ENCODE peak calls at places on chromosome 16, in seven cellular contexts. One of them, this sample, is unnamed.

GRCh38 chr16:11334831-11335404 is 10.3 kb upstream of the RMI2 start:
- DNase-seq in SHP77 treated with DMSO at 0.1 percent for 48 hours: no peak
- DNase-seq in psoas muscle: no peak
- DNase-seq in colonic mucosa: no peak
- DNase-seq in activated naive CD8-positive, alpha-beta T cell treated with anti-CD3 and anti-CD28 coated beads for 36 hours: no peak
- DNase-seq in Calu3: no peak
- DNase-seq in activated T-cell treated with anti-CD3 and anti-CD28 coated beads, Interleukin-2, amount 50 U/mL, for 48 hours: no peak
- DNase-seq in this sample: no peak

GRCh38 chr16:27769561-27770222 is 219.7 kb downstream of the KATNIP start:
- DNase-seq in psoas muscle: peak
- DNase-seq in activated naive CD8-positive, alpha-beta T cell treated with anti-CD3 and anti-CD28 coated beads for 36 hours: no peak
- DNase-seq in colonic mucosa: no peak
- DNase-seq in activated T-cell treated with anti-CD3 and anti-CD28 coated beads, Interleukin-2, amount 50 U/mL, for 48 hours: no peak
- DNase-seq in SHP77 treated with DMSO at 0.1 percent for 48 hours: no peak
- DNase-seq in Calu3: no peak
- DNase-seq in this sample: peak

GRCh38 chr16:74627506-74628220 is 20.7 kb upstream of the GLG1 start:
- DNase-seq in colonic mucosa: no peak
- DNase-seq in activated T-cell treated with anti-CD3 and anti-CD28 coated beads, Interleukin-2, amount 50 U/mL, for 48 hours: no peak
- DNase-seq in SHP77 treated with DMSO at 0.1 percent for 48 hours: no peak
- DNase-seq in Calu3: no peak
- DNase-seq in activated naive CD8-positive, alpha-beta T cell treated with anti-CD3 and anti-CD28 coated beads for 36 hours: no peak
- DNase-seq in psoas muscle: no peak
- DNase-seq in this sample: no peak

GRCh38 chr16:75695708-75696107 is 5.6 kb downstream of the DUXB start:
- DNase-seq in activated T-cell treated with anti-CD3 and anti-CD28 coated beads, Interleukin-2, amount 50 U/mL, for 48 hours: no peak
- DNase-seq in activated naive CD8-positive, alpha-beta T cell treated with anti-CD3 and anti-CD28 coated beads for 36 hours: no peak
- DNase-seq in Calu3: no peak
- DNase-seq in psoas muscle: no peak
- DNase-seq in colonic mucosa: no peak
- DNase-seq in SHP77 treated with DMSO at 0.1 percent for 48 hours: no peak
- DNase-seq in this sample: no peak

GRCh38 chr16:2596747-2597559 is 59.1 kb downstream of the PDPK1 start:
- DNase-seq in activated naive CD8-positive, alpha-beta T cell treated with anti-CD3 and anti-CD28 coated beads for 36 hours: no peak
- DNase-seq in SHP77 treated with DMSO at 0.1 percent for 48 hours: no peak
- DNase-seq in Calu3: no peak
- DNase-seq in psoas muscle: peak
- DNase-seq in activated T-cell treated with anti-CD3 and anti-CD28 coated beads, Interleukin-2, amount 50 U/mL, for 48 hours: no peak
- DNase-seq in colonic mucosa: no peak
- DNase-seq in this sample: peak

GRCh38 chr16:10828851-10829331 is 10.3 kb upstream of the TVP23A start:
- DNase-seq in SHP77 treated with DMSO at 0.1 percent for 48 hours: peak
- DNase-seq in activated T-cell treated with anti-CD3 and anti-CD28 coated beads, Interleukin-2, amount 50 U/mL, for 48 hours: no peak
- DNase-seq in Calu3: peak
- DNase-seq in colonic mucosa: peak
- DNase-seq in activated naive CD8-positive, alpha-beta T cell treated with anti-CD3 and anti-CD28 coated beads for 36 hours: no peak
- DNase-seq in psoas muscle: peak
- DNase-seq in this sample: peak

GRCh38 chr16:24834459-24835335 is 11.1 kb upstream of the SLC5A11 start:
- DNase-seq in activated naive CD8-positive, alpha-beta T cell treated with anti-CD3 and anti-CD28 coated beads for 36 hours: no peak
- DNase-seq in SHP77 treated with DMSO at 0.1 percent for 48 hours: no peak
- DNase-seq in psoas muscle: no peak
- DNase-seq in colonic mucosa: peak
- DNase-seq in activated T-cell treated with anti-CD3 and anti-CD28 coated beads, Interleukin-2, amount 50 U/mL, for 48 hours: no peak
- DNase-seq in Calu3: peak
- DNase-seq in this sample: no peak

GRCh38 chr16:88552815-88553214 is 17.4 kb upstream of the ZC3H18 start:
- DNase-seq in SHP77 treated with DMSO at 0.1 percent for 48 hours: no peak
- DNase-seq in colonic mucosa: no peak
- DNase-seq in activated naive CD8-positive, alpha-beta T cell treated with anti-CD3 and anti-CD28 coated beads for 36 hours: no peak
- DNase-seq in Calu3: no peak
- DNase-seq in activated T-cell treated with anti-CD3 and anti-CD28 coated beads, Interleukin-2, amount 50 U/mL, for 48 hours: no peak
- DNase-seq in psoas muscle: no peak
- DNase-seq in this sample: no peak

GRCh38 chr16:56860226-56861020 is 4.6 kb upstream of the SLC12A3 start:
- DNase-seq in psoas muscle: no peak
- DNase-seq in activated naive CD8-positive, alpha-beta T cell treated with anti-CD3 and anti-CD28 coated beads for 36 hours: peak
- DNase-seq in activated T-cell treated with anti-CD3 and anti-CD28 coated beads, Interleukin-2, amount 50 U/mL, for 48 hours: no peak
- DNase-seq in Calu3: no peak
- DNase-seq in SHP77 treated with DMSO at 0.1 percent for 48 hours: no peak
- DNase-seq in colonic mucosa: no peak
- DNase-seq in this sample: no peak

GRCh38 chr16:17461951-17462729 is 8.6 kb downstream of the XYLT1 start:
- DNase-seq in colonic mucosa: no peak
- DNase-seq in activated naive CD8-positive, alpha-beta T cell treated with anti-CD3 and anti-CD28 coated beads for 36 hours: no peak
- DNase-seq in SHP77 treated with DMSO at 0.1 percent for 48 hours: no peak
- DNase-seq in psoas muscle: no peak
- DNase-seq in activated T-cell treated with anti-CD3 and anti-CD28 coated beads, Interleukin-2, amount 50 U/mL, for 48 hours: no peak
- DNase-seq in Calu3: no peak
- DNase-seq in this sample: no peak

GRCh38 chr16:13999895-14000425 is 71.2 kb upstream of the MRTFB start:
- DNase-seq in psoas muscle: no peak
- DNase-seq in activated naive CD8-positive, alpha-beta T cell treated with anti-CD3 and anti-CD28 coated beads for 36 hours: no peak
- DNase-seq in activated T-cell treated with anti-CD3 and anti-CD28 coated beads, Interleukin-2, amount 50 U/mL, for 48 hours: no peak
- DNase-seq in SHP77 treated with DMSO at 0.1 percent for 48 hours: no peak
- DNase-seq in Calu3: no peak
- DNase-seq in colonic mucosa: no peak
- DNase-seq in this sample: no peak

GRCh38 chr16:49755291-49755611 is 100.7 kb downstream of the ZNF423 start:
- DNase-seq in Calu3: peak
- DNase-seq in SHP77 treated with DMSO at 0.1 percent for 48 hours: no peak
- DNase-seq in psoas muscle: no peak
- DNase-seq in activated T-cell treated with anti-CD3 and anti-CD28 coated beads, Interleukin-2, amount 50 U/mL, for 48 hours: no peak
- DNase-seq in colonic mucosa: peak
- DNase-seq in activated naive CD8-positive, alpha-beta T cell treated with anti-CD3 and anti-CD28 coated beads for 36 hours: no peak
- DNase-seq in this sample: no peak

GRCh38 chr16:2195316-2196161 is 866 bp downstream of the CASKIN1 start:
- DNase-seq in SHP77 treated with DMSO at 0.1 percent for 48 hours: no peak
- DNase-seq in colonic mucosa: no peak
- DNase-seq in activated naive CD8-positive, alpha-beta T cell treated with anti-CD3 and anti-CD28 coated beads for 36 hours: no peak
- DNase-seq in psoas muscle: no peak
- DNase-seq in Calu3: no peak
- DNase-seq in activated T-cell treated with anti-CD3 and anti-CD28 coated beads, Interleukin-2, amount 50 U/mL, for 48 hours: no peak
- DNase-seq in this sample: no peak

GRCh38 chr16:89325861-89326471 is 108.5 kb downstream of the ZNF778 start:
- DNase-seq in SHP77 treated with DMSO at 0.1 percent for 48 hours: peak
- DNase-seq in colonic mucosa: peak
- DNase-seq in activated T-cell treated with anti-CD3 and anti-CD28 coated beads, Interleukin-2, amount 50 U/mL, for 48 hours: no peak
- DNase-seq in psoas muscle: peak
- DNase-seq in Calu3: peak
- DNase-seq in activated naive CD8-positive, alpha-beta T cell treated with anti-CD3 and anti-CD28 coated beads for 36 hours: no peak
- DNase-seq in this sample: peak

GRCh38 chr16:81521141-81521626 is 76.6 kb downstream of the CMIP start:
- DNase-seq in SHP77 treated with DMSO at 0.1 percent for 48 hours: no peak
- DNase-seq in activated naive CD8-positive, alpha-beta T cell treated with anti-CD3 and anti-CD28 coated beads for 36 hours: peak
- DNase-seq in psoas muscle: peak
- DNase-seq in Calu3: no peak
- DNase-seq in colonic mucosa: no peak
- DNase-seq in activated T-cell treated with anti-CD3 and anti-CD28 coated beads, Interleukin-2, amount 50 U/mL, for 48 hours: peak
- DNase-seq in this sample: no peak

GRCh38 chr16:10552998-10553491 is 27.4 kb downstream of the EMP2 start:
- DNase-seq in activated naive CD8-positive, alpha-beta T cell treated with anti-CD3 and anti-CD28 coated beads for 36 hours: peak
- DNase-seq in SHP77 treated with DMSO at 0.1 percent for 48 hours: no peak
- DNase-seq in colonic mucosa: peak
- DNase-seq in activated T-cell treated with anti-CD3 and anti-CD28 coated beads, Interleukin-2, amount 50 U/mL, for 48 hours: peak
- DNase-seq in Calu3: no peak
- DNase-seq in psoas muscle: peak
- DNase-seq in this sample: no peak

GRCh38 chr16:2026461-2027023 is at the start of gene NHERF2:
- DNase-seq in Calu3: no peak
- DNase-seq in SHP77 treated with DMSO at 0.1 percent for 48 hours: no peak
- DNase-seq in activated T-cell treated with anti-CD3 and anti-CD28 coated beads, Interleukin-2, amount 50 U/mL, for 48 hours: no peak
- DNase-seq in psoas muscle: peak
- DNase-seq in activated naive CD8-positive, alpha-beta T cell treated with anti-CD3 and anti-CD28 coated beads for 36 hours: no peak
- DNase-seq in colonic mucosa: no peak
- DNase-seq in this sample: no peak

GRCh38 chr16:4500283-4500682 is 24.1 kb downstream of the HMOX2 start:
- DNase-seq in activated T-cell treated with anti-CD3 and anti-CD28 coated beads, Interleukin-2, amount 50 U/mL, for 48 hours: no peak
- DNase-seq in SHP77 treated with DMSO at 0.1 percent for 48 hours: no peak
- DNase-seq in colonic mucosa: no peak
- DNase-seq in Calu3: peak
- DNase-seq in psoas muscle: no peak
- DNase-seq in activated naive CD8-positive, alpha-beta T cell treated with anti-CD3 and anti-CD28 coated beads for 36 hours: no peak
- DNase-seq in this sample: peak

GRCh38 chr16:59369523-59369922 is 635.4 kb upstream of the GOT2 start:
- DNase-seq in Calu3: no peak
- DNase-seq in colonic mucosa: no peak
- DNase-seq in activated T-cell treated with anti-CD3 and anti-CD28 coated beads, Interleukin-2, amount 50 U/mL, for 48 hours: no peak
- DNase-seq in psoas muscle: no peak
- DNase-seq in SHP77 treated with DMSO at 0.1 percent for 48 hours: no peak
- DNase-seq in activated naive CD8-positive, alpha-beta T cell treated with anti-CD3 and anti-CD28 coated beads for 36 hours: no peak
- DNase-seq in this sample: no peak

GRCh38 chr16:6863135-6863534 is 469.5 kb upstream of the RBFOX1 start:
- DNase-seq in activated T-cell treated with anti-CD3 and anti-CD28 coated beads, Interleukin-2, amount 50 U/mL, for 48 hours: no peak
- DNase-seq in Calu3: no peak
- DNase-seq in SHP77 treated with DMSO at 0.1 percent for 48 hours: no peak
- DNase-seq in psoas muscle: no peak
- DNase-seq in colonic mucosa: no peak
- DNase-seq in activated naive CD8-positive, alpha-beta T cell treated with anti-CD3 and anti-CD28 coated beads for 36 hours: no peak
- DNase-seq in this sample: no peak

GRCh38 chr16:80006175-80006895 is 405.8 kb upstream of the MAF start:
- DNase-seq in psoas muscle: peak
- DNase-seq in activated T-cell treated with anti-CD3 and anti-CD28 coated beads, Interleukin-2, amount 50 U/mL, for 48 hours: no peak
- DNase-seq in colonic mucosa: peak
- DNase-seq in SHP77 treated with DMSO at 0.1 percent for 48 hours: no peak
- DNase-seq in Calu3: no peak
- DNase-seq in activated naive CD8-positive, alpha-beta T cell treated with anti-CD3 and anti-CD28 coated beads for 36 hours: no peak
- DNase-seq in this sample: no peak

GRCh38 chr16:80974649-80975376 is 31.9 kb downstream of the CMC2 start:
- DNase-seq in activated naive CD8-positive, alpha-beta T cell treated with anti-CD3 and anti-CD28 coated beads for 36 hours: no peak
- DNase-seq in psoas muscle: no peak
- DNase-seq in colonic mucosa: no peak
- DNase-seq in activated T-cell treated with anti-CD3 and anti-CD28 coated beads, Interleukin-2, amount 50 U/mL, for 48 hours: no peak
- DNase-seq in Calu3: no peak
- DNase-seq in SHP77 treated with DMSO at 0.1 percent for 48 hours: no peak
- DNase-seq in this sample: no peak

GRCh38 chr16:50196736-50197135 is 43.6 kb downstream of the TENT4B start:
- DNase-seq in activated T-cell treated with anti-CD3 and anti-CD28 coated beads, Interleukin-2, amount 50 U/mL, for 48 hours: no peak
- DNase-seq in SHP77 treated with DMSO at 0.1 percent for 48 hours: no peak
- DNase-seq in Calu3: no peak
- DNase-seq in colonic mucosa: no peak
- DNase-seq in activated naive CD8-positive, alpha-beta T cell treated with anti-CD3 and anti-CD28 coated beads for 36 hours: peak
- DNase-seq in psoas muscle: no peak
- DNase-seq in this sample: no peak

GRCh38 chr16:67773569-67774456 is 32.5 kb downstream of the RANBP10 start:
- DNase-seq in psoas muscle: no peak
- DNase-seq in activated naive CD8-positive, alpha-beta T cell treated with anti-CD3 and anti-CD28 coated beads for 36 hours: no peak
- DNase-seq in activated T-cell treated with anti-CD3 and anti-CD28 coated beads, Interleukin-2, amount 50 U/mL, for 48 hours: no peak
- DNase-seq in Calu3: no peak
- DNase-seq in colonic mucosa: no peak
- DNase-seq in SHP77 treated with DMSO at 0.1 percent for 48 hours: no peak
- DNase-seq in this sample: no peak

GRCh38 chr16:2035431-2036199 is 8.9 kb downstream of the NHERF2 start:
- DNase-seq in activated T-cell treated with anti-CD3 and anti-CD28 coated beads, Interleukin-2, amount 50 U/mL, for 48 hours: no peak
- DNase-seq in SHP77 treated with DMSO at 0.1 percent for 48 hours: peak
- DNase-seq in activated naive CD8-positive, alpha-beta T cell treated with anti-CD3 and anti-CD28 coated beads for 36 hours: no peak
- DNase-seq in Calu3: no peak
- DNase-seq in colonic mucosa: peak
- DNase-seq in psoas muscle: no peak
- DNase-seq in this sample: peak

GRCh38 chr16:17970366-17970765 is 366.2 kb downstream of the NPIPA8 start:
- DNase-seq in psoas muscle: no peak
- DNase-seq in colonic mucosa: no peak
- DNase-seq in Calu3: no peak
- DNase-seq in SHP77 treated with DMSO at 0.1 percent for 48 hours: no peak
- DNase-seq in activated T-cell treated with anti-CD3 and anti-CD28 coated beads, Interleukin-2, amount 50 U/mL, for 48 hours: no peak
- DNase-seq in activated naive CD8-positive, alpha-beta T cell treated with anti-CD3 and anti-CD28 coated beads for 36 hours: no peak
- DNase-seq in this sample: no peak

GRCh38 chr16:22665803-22666202 is 148.2 kb upstream of the HS3ST2 start:
- DNase-seq in SHP77 treated with DMSO at 0.1 percent for 48 hours: no peak
- DNase-seq in activated naive CD8-positive, alpha-beta T cell treated with anti-CD3 and anti-CD28 coated beads for 36 hours: no peak
- DNase-seq in psoas muscle: no peak
- DNase-seq in activated T-cell treated with anti-CD3 and anti-CD28 coated beads, Interleukin-2, amount 50 U/mL, for 48 hours: no peak
- DNase-seq in Calu3: no peak
- DNase-seq in colonic mucosa: no peak
- DNase-seq in this sample: no peak

GRCh38 chr16:89922884-89923639 is at the start of gene TUBB3:
- DNase-seq in Calu3: peak
- DNase-seq in activated naive CD8-positive, alpha-beta T cell treated with anti-CD3 and anti-CD28 coated beads for 36 hours: peak
- DNase-seq in colonic mucosa: peak
- DNase-seq in SHP77 treated with DMSO at 0.1 percent for 48 hours: peak
- DNase-seq in psoas muscle: no peak
- DNase-seq in activated T-cell treated with anti-CD3 and anti-CD28 coated beads, Interleukin-2, amount 50 U/mL, for 48 hours: peak
- DNase-seq in this sample: peak

GRCh38 chr16:69309316-69309715 is 1.8 kb upstream of the VPS4A start:
- DNase-seq in SHP77 treated with DMSO at 0.1 percent for 48 hours: no peak
- DNase-seq in activated naive CD8-positive, alpha-beta T cell treated with anti-CD3 and anti-CD28 coated beads for 36 hours: no peak
- DNase-seq in psoas muscle: no peak
- DNase-seq in colonic mucosa: no peak
- DNase-seq in Calu3: no peak
- DNase-seq in activated T-cell treated with anti-CD3 and anti-CD28 coated beads, Interleukin-2, amount 50 U/mL, for 48 hours: no peak
- DNase-seq in this sample: peak

GRCh38 chr16:86611958-86612357 is 33.6 kb downstream of the FOXL1 start:
- DNase-seq in psoas muscle: no peak
- DNase-seq in Calu3: no peak
- DNase-seq in activated T-cell treated with anti-CD3 and anti-CD28 coated beads, Interleukin-2, amount 50 U/mL, for 48 hours: no peak
- DNase-seq in activated naive CD8-positive, alpha-beta T cell treated with anti-CD3 and anti-CD28 coated beads for 36 hours: no peak
- DNase-seq in colonic mucosa: no peak
- DNase-seq in SHP77 treated with DMSO at 0.1 percent for 48 hours: no peak
- DNase-seq in this sample: no peak

GRCh38 chr16:4684763-4685162 is 8.6 kb upstream of the NUDT16L1 start:
- DNase-seq in colonic mucosa: no peak
- DNase-seq in activated naive CD8-positive, alpha-beta T cell treated with anti-CD3 and anti-CD28 coated beads for 36 hours: no peak
- DNase-seq in Calu3: no peak
- DNase-seq in SHP77 treated with DMSO at 0.1 percent for 48 hours: no peak
- DNase-seq in activated T-cell treated with anti-CD3 and anti-CD28 coated beads, Interleukin-2, amount 50 U/mL, for 48 hours: no peak
- DNase-seq in psoas muscle: peak
- DNase-seq in this sample: no peak

GRCh38 chr16:77780378-77780837 is 8.0 kb upstream of the VAT1L start:
- DNase-seq in activated T-cell treated with anti-CD3 and anti-CD28 coated beads, Interleukin-2, amount 50 U/mL, for 48 hours: no peak
- DNase-seq in psoas muscle: no peak
- DNase-seq in activated naive CD8-positive, alpha-beta T cell treated with anti-CD3 and anti-CD28 coated beads for 36 hours: no peak
- DNase-seq in colonic mucosa: no peak
- DNase-seq in SHP77 treated with DMSO at 0.1 percent for 48 hours: no peak
- DNase-seq in Calu3: no peak
- DNase-seq in this sample: peak

GRCh38 chr16:24737391-24737871 is 8.0 kb downstream of the TNRC6A start:
- DNase-seq in psoas muscle: no peak
- DNase-seq in activated T-cell treated with anti-CD3 and anti-CD28 coated beads, Interleukin-2, amount 50 U/mL, for 48 hours: no peak
- DNase-seq in colonic mucosa: no peak
- DNase-seq in SHP77 treated with DMSO at 0.1 percent for 48 hours: no peak
- DNase-seq in Calu3: no peak
- DNase-seq in activated naive CD8-positive, alpha-beta T cell treated with anti-CD3 and anti-CD28 coated beads for 36 hours: no peak
- DNase-seq in this sample: no peak

GRCh38 chr16:10827691-10828341 is 9.2 kb upstream of the TVP23A start:
- DNase-seq in activated naive CD8-positive, alpha-beta T cell treated with anti-CD3 and anti-CD28 coated beads for 36 hours: no peak
- DNase-seq in SHP77 treated with DMSO at 0.1 percent for 48 hours: no peak
- DNase-seq in psoas muscle: peak
- DNase-seq in colonic mucosa: peak
- DNase-seq in Calu3: no peak
- DNase-seq in activated T-cell treated with anti-CD3 and anti-CD28 coated beads, Interleukin-2, amount 50 U/mL, for 48 hours: no peak
- DNase-seq in this sample: peak

GRCh38 chr16:51922476-51922875 is 624.5 kb downstream of the TOX3 start:
- DNase-seq in activated T-cell treated with anti-CD3 and anti-CD28 coated beads, Interleukin-2, amount 50 U/mL, for 48 hours: no peak
- DNase-seq in activated naive CD8-positive, alpha-beta T cell treated with anti-CD3 and anti-CD28 coated beads for 36 hours: no peak
- DNase-seq in SHP77 treated with DMSO at 0.1 percent for 48 hours: no peak
- DNase-seq in colonic mucosa: no peak
- DNase-seq in psoas muscle: no peak
- DNase-seq in Calu3: no peak
- DNase-seq in this sample: no peak

GRCh38 chr16:11539635-11540034 is 47.1 kb downstream of the LITAF start:
- DNase-seq in SHP77 treated with DMSO at 0.1 percent for 48 hours: no peak
- DNase-seq in Calu3: no peak
- DNase-seq in activated naive CD8-positive, alpha-beta T cell treated with anti-CD3 and anti-CD28 coated beads for 36 hours: no peak
- DNase-seq in activated T-cell treated with anti-CD3 and anti-CD28 coated beads, Interleukin-2, amount 50 U/mL, for 48 hours: no peak
- DNase-seq in colonic mucosa: no peak
- DNase-seq in psoas muscle: no peak
- DNase-seq in this sample: no peak